ENCODE peak calls at places on chromosomes 11 and 22, in six cellular contexts. One of them, this sample, is unnamed.

GRCh38 chr11:30617762-30618161 is 31.6 kb upstream of the MPPED2 start:
- DNase-seq in stimulated activated CD4-positive, alpha-beta T cell treated with anti-CD3 and anti-CD28 coated beads, Interleukin-1b, Interleukin-23, amount 100 ng/mL, for 4 hours: no peak
- DNase-seq in GM03348: no peak
- DNase-seq in EL: no peak
- DNase-seq in GM13976: no peak
- DNase-seq in HFFc6: no peak
- DNase-seq in this sample: no peak

GRCh38 chr11:127485541-127485940 is 485.0 kb upstream of the KIRREL3 start:
- DNase-seq in stimulated activated CD4-positive, alpha-beta T cell treated with anti-CD3 and anti-CD28 coated beads, Interleukin-1b, Interleukin-23, amount 100 ng/mL, for 4 hours: no peak
- DNase-seq in GM03348: no peak
- DNase-seq in EL: no peak
- DNase-seq in GM13976: no peak
- DNase-seq in HFFc6: no peak
- DNase-seq in this sample: no peak

GRCh38 chr22:47340851-47341436 is 578.5 kb downstream of the TBC1D22A start:
- DNase-seq in stimulated activated CD4-positive, alpha-beta T cell treated with anti-CD3 and anti-CD28 coated beads, Interleukin-1b, Interleukin-23, amount 100 ng/mL, for 4 hours: no peak
- DNase-seq in GM03348: no peak
- DNase-seq in EL: no peak
- DNase-seq in GM13976: no peak
- DNase-seq in HFFc6: no peak
- DNase-seq in this sample: no peak

GRCh38 chr11:85236211-85236610 is 390.9 kb downstream of the DLG2 start:
- DNase-seq in stimulated activated CD4-positive, alpha-beta T cell treated with anti-CD3 and anti-CD28 coated beads, Interleukin-1b, Interleukin-23, amount 100 ng/mL, for 4 hours: no peak
- DNase-seq in GM03348: no peak
- DNase-seq in EL: no peak
- DNase-seq in GM13976: no peak
- DNase-seq in HFFc6: no peak
- DNase-seq in this sample: no peak

GRCh38 chr11:108662700-108663099 is 2.2 kb upstream of the DDX10 start:
- DNase-seq in stimulated activated CD4-positive, alpha-beta T cell treated with anti-CD3 and anti-CD28 coated beads, Interleukin-1b, Interleukin-23, amount 100 ng/mL, for 4 hours: no peak
- DNase-seq in GM03348: no peak
- DNase-seq in EL: no peak
- DNase-seq in GM13976: no peak
- DNase-seq in HFFc6: no peak
- DNase-seq in this sample: no peak

GRCh38 chr11:45399166-45399565 is 113.0 kb upstream of the SYT13 start:
- DNase-seq in stimulated activated CD4-positive, alpha-beta T cell treated with anti-CD3 and anti-CD28 coated beads, Interleukin-1b, Interleukin-23, amount 100 ng/mL, for 4 hours: no peak
- DNase-seq in GM03348: no peak
- DNase-seq in EL: no peak
- DNase-seq in GM13976: no peak
- DNase-seq in HFFc6: no peak
- DNase-seq in this sample: no peak

GRCh38 chr11:57547854-57548377 is 10.5 kb downstream of the SMTNL1 start:
- DNase-seq in stimulated activated CD4-positive, alpha-beta T cell treated with anti-CD3 and anti-CD28 coated beads, Interleukin-1b, Interleukin-23, amount 100 ng/mL, for 4 hours: no peak
- DNase-seq in GM03348: no peak
- DNase-seq in EL: peak
- DNase-seq in GM13976: peak
- DNase-seq in HFFc6: no peak
- DNase-seq in this sample: no peak

GRCh38 chr11:72705442-72706365 is 31.5 kb upstream of the PDE2A start:
- DNase-seq in stimulated activated CD4-positive, alpha-beta T cell treated with anti-CD3 and anti-CD28 coated beads, Interleukin-1b, Interleukin-23, amount 100 ng/mL, for 4 hours: no peak
- DNase-seq in GM03348: no peak
- DNase-seq in EL: no peak
- DNase-seq in GM13976: no peak
- DNase-seq in HFFc6: no peak
- DNase-seq in this sample: no peak

GRCh38 chr11:128271401-128271800 is 316.0 kb downstream of the ETS1 start:
- DNase-seq in stimulated activated CD4-positive, alpha-beta T cell treated with anti-CD3 and anti-CD28 coated beads, Interleukin-1b, Interleukin-23, amount 100 ng/mL, for 4 hours: no peak
- DNase-seq in GM03348: no peak
- DNase-seq in EL: no peak
- DNase-seq in GM13976: no peak
- DNase-seq in HFFc6: no peak
- DNase-seq in this sample: no peak

GRCh38 chr11:70611166-70611565 is 212.8 kb downstream of the CTTN start:
- DNase-seq in stimulated activated CD4-positive, alpha-beta T cell treated with anti-CD3 and anti-CD28 coated beads, Interleukin-1b, Interleukin-23, amount 100 ng/mL, for 4 hours: no peak
- DNase-seq in GM03348: no peak
- DNase-seq in EL: no peak
- DNase-seq in GM13976: no peak
- DNase-seq in HFFc6: no peak
- DNase-seq in this sample: no peak

GRCh38 chr11:46279393-46280099 is 2.1 kb downstream of the CREB3L1 start:
- DNase-seq in stimulated activated CD4-positive, alpha-beta T cell treated with anti-CD3 and anti-CD28 coated beads, Interleukin-1b, Interleukin-23, amount 100 ng/mL, for 4 hours: no peak
- DNase-seq in GM03348: peak
- DNase-seq in EL: peak
- DNase-seq in GM13976: no peak
- DNase-seq in HFFc6: peak
- DNase-seq in this sample: peak

GRCh38 chr11:74025467-74026166 is 16.7 kb upstream of the UCP3 start:
- DNase-seq in stimulated activated CD4-positive, alpha-beta T cell treated with anti-CD3 and anti-CD28 coated beads, Interleukin-1b, Interleukin-23, amount 100 ng/mL, for 4 hours: no peak
- DNase-seq in GM03348: peak
- DNase-seq in EL: peak
- DNase-seq in GM13976: no peak
- DNase-seq in HFFc6: peak
- DNase-seq in this sample: peak

GRCh38 chr11:69920500-69921428 is 101.5 kb upstream of the FGF3 start:
- DNase-seq in stimulated activated CD4-positive, alpha-beta T cell treated with anti-CD3 and anti-CD28 coated beads, Interleukin-1b, Interleukin-23, amount 100 ng/mL, for 4 hours: no peak
- DNase-seq in GM03348: no peak
- DNase-seq in EL: no peak
- DNase-seq in GM13976: no peak
- DNase-seq in HFFc6: no peak
- DNase-seq in this sample: no peak

GRCh38 chr22:38110863-38111852 is 674 bp upstream of the BAIAP2L2 start:
- DNase-seq in stimulated activated CD4-positive, alpha-beta T cell treated with anti-CD3 and anti-CD28 coated beads, Interleukin-1b, Interleukin-23, amount 100 ng/mL, for 4 hours: no peak
- DNase-seq in GM03348: peak
- DNase-seq in EL: no peak
- DNase-seq in GM13976: no peak
- DNase-seq in HFFc6: no peak
- DNase-seq in this sample: peak

GRCh38 chr11:130786987-130787688 is 129.1 kb downstream of the SNX19 start:
- DNase-seq in stimulated activated CD4-positive, alpha-beta T cell treated with anti-CD3 and anti-CD28 coated beads, Interleukin-1b, Interleukin-23, amount 100 ng/mL, for 4 hours: no peak
- DNase-seq in GM03348: no peak
- DNase-seq in EL: peak
- DNase-seq in GM13976: no peak
- DNase-seq in HFFc6: no peak
- DNase-seq in this sample: no peak

GRCh38 chr11:74679513-74679865 is 51.7 kb downstream of the CHRDL2 start:
- DNase-seq in stimulated activated CD4-positive, alpha-beta T cell treated with anti-CD3 and anti-CD28 coated beads, Interleukin-1b, Interleukin-23, amount 100 ng/mL, for 4 hours: no peak
- DNase-seq in GM03348: no peak
- DNase-seq in EL: no peak
- DNase-seq in GM13976: no peak
- DNase-seq in HFFc6: no peak
- DNase-seq in this sample: no peak

GRCh38 chr11:66289548-66290331 is 797 bp upstream of the YIF1A start:
- DNase-seq in stimulated activated CD4-positive, alpha-beta T cell treated with anti-CD3 and anti-CD28 coated beads, Interleukin-1b, Interleukin-23, amount 100 ng/mL, for 4 hours: peak
- DNase-seq in GM03348: peak
- DNase-seq in EL: no peak
- DNase-seq in GM13976: peak
- DNase-seq in HFFc6: no peak
- DNase-seq in this sample: no peak

GRCh38 chr22:28817919-28818859 is 17.8 kb upstream of the XBP1 start:
- DNase-seq in stimulated activated CD4-positive, alpha-beta T cell treated with anti-CD3 and anti-CD28 coated beads, Interleukin-1b, Interleukin-23, amount 100 ng/mL, for 4 hours: no peak
- DNase-seq in GM03348: no peak
- DNase-seq in EL: no peak
- DNase-seq in GM13976: no peak
- DNase-seq in HFFc6: no peak
- DNase-seq in this sample: peak

GRCh38 chr22:49235463-49236300 is 592.0 kb downstream of the BRD1 start:
- DNase-seq in stimulated activated CD4-positive, alpha-beta T cell treated with anti-CD3 and anti-CD28 coated beads, Interleukin-1b, Interleukin-23, amount 100 ng/mL, for 4 hours: no peak
- DNase-seq in GM03348: no peak
- DNase-seq in EL: no peak
- DNase-seq in GM13976: no peak
- DNase-seq in HFFc6: no peak
- DNase-seq in this sample: no peak

GRCh38 chr11:64742087-64742939 is 1.6 kb downstream of the RASGRP2 start:
- DNase-seq in stimulated activated CD4-positive, alpha-beta T cell treated with anti-CD3 and anti-CD28 coated beads, Interleukin-1b, Interleukin-23, amount 100 ng/mL, for 4 hours: no peak
- DNase-seq in GM03348: peak
- DNase-seq in EL: peak
- DNase-seq in GM13976: peak
- DNase-seq in HFFc6: no peak
- DNase-seq in this sample: no peak

GRCh38 chr22:45538284-45538683 is 35.6 kb downstream of the FBLN1 start:
- DNase-seq in stimulated activated CD4-positive, alpha-beta T cell treated with anti-CD3 and anti-CD28 coated beads, Interleukin-1b, Interleukin-23, amount 100 ng/mL, for 4 hours: no peak
- DNase-seq in GM03348: no peak
- DNase-seq in EL: no peak
- DNase-seq in GM13976: no peak
- DNase-seq in HFFc6: no peak
- DNase-seq in this sample: no peak

GRCh38 chr11:103798029-103798428 is 238.4 kb upstream of the DDI1 start:
- DNase-seq in stimulated activated CD4-positive, alpha-beta T cell treated with anti-CD3 and anti-CD28 coated beads, Interleukin-1b, Interleukin-23, amount 100 ng/mL, for 4 hours: no peak
- DNase-seq in GM03348: peak
- DNase-seq in EL: peak
- DNase-seq in GM13976: no peak
- DNase-seq in HFFc6: peak
- DNase-seq in this sample: peak

GRCh38 chr11:133718238-133718637 is 127.1 kb downstream of the SPATA19 start:
- DNase-seq in stimulated activated CD4-positive, alpha-beta T cell treated with anti-CD3 and anti-CD28 coated beads, Interleukin-1b, Interleukin-23, amount 100 ng/mL, for 4 hours: no peak
- DNase-seq in GM03348: no peak
- DNase-seq in EL: no peak
- DNase-seq in GM13976: no peak
- DNase-seq in HFFc6: no peak
- DNase-seq in this sample: no peak

GRCh38 chr11:13261600-13262061 is 16.0 kb upstream of the BMAL1 start:
- DNase-seq in stimulated activated CD4-positive, alpha-beta T cell treated with anti-CD3 and anti-CD28 coated beads, Interleukin-1b, Interleukin-23, amount 100 ng/mL, for 4 hours: no peak
- DNase-seq in GM03348: peak
- DNase-seq in EL: peak
- DNase-seq in GM13976: no peak
- DNase-seq in HFFc6: peak
- DNase-seq in this sample: peak

GRCh38 chr11:131668867-131669780 is 298.7 kb downstream of the NTM start:
- DNase-seq in stimulated activated CD4-positive, alpha-beta T cell treated with anti-CD3 and anti-CD28 coated beads, Interleukin-1b, Interleukin-23, amount 100 ng/mL, for 4 hours: no peak
- DNase-seq in GM03348: peak
- DNase-seq in EL: peak
- DNase-seq in GM13976: peak
- DNase-seq in HFFc6: peak
- DNase-seq in this sample: peak

GRCh38 chr11:65896009-65896999 is 3.9 kb downstream of the FOSL1 start:
- DNase-seq in stimulated activated CD4-positive, alpha-beta T cell treated with anti-CD3 and anti-CD28 coated beads, Interleukin-1b, Interleukin-23, amount 100 ng/mL, for 4 hours: no peak
- DNase-seq in GM03348: no peak
- DNase-seq in EL: no peak
- DNase-seq in GM13976: no peak
- DNase-seq in HFFc6: no peak
- DNase-seq in this sample: no peak

GRCh38 chr11:96162816-96163499 is 180.0 kb downstream of the MAML2 start:
- DNase-seq in stimulated activated CD4-positive, alpha-beta T cell treated with anti-CD3 and anti-CD28 coated beads, Interleukin-1b, Interleukin-23, amount 100 ng/mL, for 4 hours: no peak
- DNase-seq in GM03348: peak
- DNase-seq in EL: peak
- DNase-seq in GM13976: no peak
- DNase-seq in HFFc6: peak
- DNase-seq in this sample: peak

GRCh38 chr22:37824674-37825641 is 1.8 kb downstream of the GALR3 start:
- DNase-seq in stimulated activated CD4-positive, alpha-beta T cell treated with anti-CD3 and anti-CD28 coated beads, Interleukin-1b, Interleukin-23, amount 100 ng/mL, for 4 hours: no peak
- DNase-seq in GM03348: no peak
- DNase-seq in EL: no peak
- DNase-seq in GM13976: peak
- DNase-seq in HFFc6: no peak
- DNase-seq in this sample: no peak

GRCh38 chr11:108693852-108694251 is 29.0 kb downstream of the DDX10 start:
- DNase-seq in stimulated activated CD4-positive, alpha-beta T cell treated with anti-CD3 and anti-CD28 coated beads, Interleukin-1b, Interleukin-23, amount 100 ng/mL, for 4 hours: no peak
- DNase-seq in GM03348: peak
- DNase-seq in EL: peak
- DNase-seq in GM13976: no peak
- DNase-seq in HFFc6: peak
- DNase-seq in this sample: peak

GRCh38 chr11:3959015-3959917 is 103.8 kb downstream of the STIM1 start:
- DNase-seq in stimulated activated CD4-positive, alpha-beta T cell treated with anti-CD3 and anti-CD28 coated beads, Interleukin-1b, Interleukin-23, amount 100 ng/mL, for 4 hours: no peak
- DNase-seq in GM03348: peak
- DNase-seq in EL: peak
- DNase-seq in GM13976: no peak
- DNase-seq in HFFc6: peak
- DNase-seq in this sample: peak

GRCh38 chr11:101176381-101176780 is 46.8 kb upstream of the PGR start:
- DNase-seq in stimulated activated CD4-positive, alpha-beta T cell treated with anti-CD3 and anti-CD28 coated beads, Interleukin-1b, Interleukin-23, amount 100 ng/mL, for 4 hours: no peak
- DNase-seq in GM03348: no peak
- DNase-seq in EL: peak
- DNase-seq in GM13976: no peak
- DNase-seq in HFFc6: no peak
- DNase-seq in this sample: peak

GRCh38 chr11:87398913-87399312 is 361.2 kb downstream of the TMEM135 start:
- DNase-seq in stimulated activated CD4-positive, alpha-beta T cell treated with anti-CD3 and anti-CD28 coated beads, Interleukin-1b, Interleukin-23, amount 100 ng/mL, for 4 hours: no peak
- DNase-seq in GM03348: peak
- DNase-seq in EL: no peak
- DNase-seq in GM13976: no peak
- DNase-seq in HFFc6: no peak
- DNase-seq in this sample: no peak

GRCh38 chr22:37139762-37140161 is 10.0 kb downstream of the IL2RB start:
- DNase-seq in stimulated activated CD4-positive, alpha-beta T cell treated with anti-CD3 and anti-CD28 coated beads, Interleukin-1b, Interleukin-23, amount 100 ng/mL, for 4 hours: no peak
- DNase-seq in GM03348: no peak
- DNase-seq in EL: no peak
- DNase-seq in GM13976: no peak
- DNase-seq in HFFc6: no peak
- DNase-seq in this sample: no peak

GRCh38 chr11:9953994-9954626 is 290.2 kb downstream of the SWAP70 start:
- DNase-seq in stimulated activated CD4-positive, alpha-beta T cell treated with anti-CD3 and anti-CD28 coated beads, Interleukin-1b, Interleukin-23, amount 100 ng/mL, for 4 hours: no peak
- DNase-seq in GM03348: no peak
- DNase-seq in EL: peak
- DNase-seq in GM13976: no peak
- DNase-seq in HFFc6: no peak
- DNase-seq in this sample: peak

GRCh38 chr11:119666463-119667131 is 62.4 kb downstream of the NECTIN1 start:
- DNase-seq in stimulated activated CD4-positive, alpha-beta T cell treated with anti-CD3 and anti-CD28 coated beads, Interleukin-1b, Interleukin-23, amount 100 ng/mL, for 4 hours: peak
- DNase-seq in GM03348: peak
- DNase-seq in EL: peak
- DNase-seq in GM13976: peak
- DNase-seq in HFFc6: peak
- DNase-seq in this sample: peak

GRCh38 chr11:45982656-45983470 is 60.4 kb downstream of the LARGE2 start:
- DNase-seq in stimulated activated CD4-positive, alpha-beta T cell treated with anti-CD3 and anti-CD28 coated beads, Interleukin-1b, Interleukin-23, amount 100 ng/mL, for 4 hours: peak
- DNase-seq in GM03348: peak
- DNase-seq in EL: peak
- DNase-seq in GM13976: no peak
- DNase-seq in HFFc6: peak
- DNase-seq in this sample: peak

GRCh38 chr11:59643390-59643789 is 25.4 kb downstream of the PATL1 start:
- DNase-seq in stimulated activated CD4-positive, alpha-beta T cell treated with anti-CD3 and anti-CD28 coated beads, Interleukin-1b, Interleukin-23, amount 100 ng/mL, for 4 hours: no peak
- DNase-seq in GM03348: no peak
- DNase-seq in EL: no peak
- DNase-seq in GM13976: no peak
- DNase-seq in HFFc6: no peak
- DNase-seq in this sample: no peak

GRCh38 chr22:50186181-50186731 is 543 bp downstream of the TRABD start:
- DNase-seq in stimulated activated CD4-positive, alpha-beta T cell treated with anti-CD3 and anti-CD28 coated beads, Interleukin-1b, Interleukin-23, amount 100 ng/mL, for 4 hours: no peak
- DNase-seq in GM03348: peak
- DNase-seq in EL: no peak
- DNase-seq in GM13976: no peak
- DNase-seq in HFFc6: no peak
- DNase-seq in this sample: no peak

GRCh38 chr22:37088108-37088605 is 21.4 kb downstream of the TMPRSS6 start:
- DNase-seq in stimulated activated CD4-positive, alpha-beta T cell treated with anti-CD3 and anti-CD28 coated beads, Interleukin-1b, Interleukin-23, amount 100 ng/mL, for 4 hours: no peak
- DNase-seq in GM03348: peak
- DNase-seq in EL: peak
- DNase-seq in GM13976: no peak
- DNase-seq in HFFc6: peak
- DNase-seq in this sample: peak